ENCODE peak calls at places on chromosomes 7 and 10, in eight cellular contexts. One of them, this sample, is unnamed.

GRCh38 chr7:137873524-137873923 is 26.8 kb upstream of the DGKI start:
- DNase-seq in CD8-positive, alpha-beta T cell: no peak
- DNase-seq in ascending aorta: no peak
- DNase-seq in A549: no peak
- DNase-seq in fibroblast of lung: no peak
- DNase-seq in PC-9: no peak
- DNase-seq in esophagus squamous epithelium: no peak
- DNase-seq in psoas muscle: no peak
- DNase-seq in this sample: no peak

GRCh38 chr7:157784114-157784835 is 447.5 kb downstream of the DNAJB6 start:
- DNase-seq in A549: no peak
- DNase-seq in PC-9: no peak
- DNase-seq in ascending aorta: no peak
- DNase-seq in fibroblast of lung: no peak
- DNase-seq in psoas muscle: no peak
- DNase-seq in esophagus squamous epithelium: no peak
- DNase-seq in CD8-positive, alpha-beta T cell: no peak
- DNase-seq in this sample: peak

GRCh38 chr10:110502851-110503301 is 5.2 kb downstream of the DUSP5 start:
- DNase-seq in psoas muscle: no peak
- DNase-seq in PC-9: no peak
- DNase-seq in A549: peak
- DNase-seq in CD8-positive, alpha-beta T cell: no peak
- DNase-seq in ascending aorta: no peak
- DNase-seq in esophagus squamous epithelium: no peak
- DNase-seq in fibroblast of lung: peak
- DNase-seq in this sample: no peak

GRCh38 chr10:35795131-35795819 is 153.2 kb upstream of the FZD8 start:
- DNase-seq in fibroblast of lung: no peak
- DNase-seq in psoas muscle: no peak
- DNase-seq in esophagus squamous epithelium: no peak
- DNase-seq in A549: no peak
- DNase-seq in ascending aorta: no peak
- DNase-seq in CD8-positive, alpha-beta T cell: no peak
- DNase-seq in PC-9: no peak
- DNase-seq in this sample: no peak

GRCh38 chr10:11154809-11155208 is 137.1 kb downstream of the CELF2 start:
- DNase-seq in A549: no peak
- DNase-seq in ascending aorta: no peak
- DNase-seq in esophagus squamous epithelium: no peak
- DNase-seq in fibroblast of lung: no peak
- DNase-seq in PC-9: no peak
- DNase-seq in CD8-positive, alpha-beta T cell: no peak
- DNase-seq in psoas muscle: no peak
- DNase-seq in this sample: no peak

GRCh38 chr7:49866910-49867309 is 93.5 kb downstream of the VWC2 start:
- DNase-seq in ascending aorta: no peak
- DNase-seq in esophagus squamous epithelium: no peak
- DNase-seq in CD8-positive, alpha-beta T cell: no peak
- DNase-seq in A549: no peak
- DNase-seq in PC-9: no peak
- DNase-seq in psoas muscle: no peak
- DNase-seq in fibroblast of lung: no peak
- DNase-seq in this sample: no peak

GRCh38 chr10:118332948-118333710 is 9.0 kb downstream of the FAM204A start:
- DNase-seq in psoas muscle: no peak
- DNase-seq in A549: no peak
- DNase-seq in esophagus squamous epithelium: no peak
- DNase-seq in fibroblast of lung: peak
- DNase-seq in CD8-positive, alpha-beta T cell: no peak
- DNase-seq in PC-9: no peak
- DNase-seq in ascending aorta: no peak
- DNase-seq in this sample: no peak

GRCh38 chr10:79274279-79275104 is 72.8 kb upstream of the PPIF start:
- DNase-seq in CD8-positive, alpha-beta T cell: no peak
- DNase-seq in esophagus squamous epithelium: no peak
- DNase-seq in PC-9: no peak
- DNase-seq in psoas muscle: peak
- DNase-seq in ascending aorta: peak
- DNase-seq in fibroblast of lung: peak
- DNase-seq in A549: no peak
- DNase-seq in this sample: no peak

GRCh38 chr7:30664184-30664885 is 17.9 kb downstream of the CRHR2 start:
- DNase-seq in ascending aorta: no peak
- DNase-seq in fibroblast of lung: no peak
- DNase-seq in esophagus squamous epithelium: no peak
- DNase-seq in A549: no peak
- DNase-seq in psoas muscle: no peak
- DNase-seq in PC-9: no peak
- DNase-seq in CD8-positive, alpha-beta T cell: no peak
- DNase-seq in this sample: peak

GRCh38 chr7:129784783-129785456 is 167.8 kb downstream of the UBE2H start:
- DNase-seq in ascending aorta: no peak
- DNase-seq in fibroblast of lung: no peak
- DNase-seq in esophagus squamous epithelium: no peak
- DNase-seq in A549: no peak
- DNase-seq in CD8-positive, alpha-beta T cell: no peak
- DNase-seq in psoas muscle: no peak
- DNase-seq in PC-9: no peak
- DNase-seq in this sample: no peak

GRCh38 chr7:100894860-100895700 is 608 bp downstream of the ACHE start:
- DNase-seq in CD8-positive, alpha-beta T cell: peak
- DNase-seq in ascending aorta: no peak
- DNase-seq in PC-9: peak
- DNase-seq in A549: no peak
- DNase-seq in fibroblast of lung: no peak
- DNase-seq in esophagus squamous epithelium: no peak
- DNase-seq in psoas muscle: peak
- DNase-seq in this sample: peak

GRCh38 chr7:128908750-128909385 is 1.6 kb downstream of the KCP start:
- DNase-seq in fibroblast of lung: no peak
- DNase-seq in esophagus squamous epithelium: no peak
- DNase-seq in CD8-positive, alpha-beta T cell: no peak
- DNase-seq in PC-9: no peak
- DNase-seq in A549: no peak
- DNase-seq in ascending aorta: no peak
- DNase-seq in psoas muscle: no peak
- DNase-seq in this sample: no peak

GRCh38 chr10:77428776-77429395 is 208.7 kb downstream of the KCNMA1 start:
- DNase-seq in CD8-positive, alpha-beta T cell: no peak
- DNase-seq in PC-9: no peak
- DNase-seq in ascending aorta: no peak
- DNase-seq in fibroblast of lung: peak
- DNase-seq in psoas muscle: peak
- DNase-seq in esophagus squamous epithelium: no peak
- DNase-seq in A549: peak
- DNase-seq in this sample: peak

GRCh38 chr7:30470783-30471182 is 7.8 kb downstream of the NOD1 start:
- DNase-seq in CD8-positive, alpha-beta T cell: no peak
- DNase-seq in psoas muscle: no peak
- DNase-seq in fibroblast of lung: peak
- DNase-seq in ascending aorta: no peak
- DNase-seq in esophagus squamous epithelium: no peak
- DNase-seq in A549: peak
- DNase-seq in PC-9: no peak
- DNase-seq in this sample: no peak

GRCh38 chr7:108486291-108486966 is 30.2 kb upstream of the NRCAM start:
- DNase-seq in fibroblast of lung: peak
- DNase-seq in ascending aorta: no peak
- DNase-seq in CD8-positive, alpha-beta T cell: no peak
- DNase-seq in psoas muscle: no peak
- DNase-seq in esophagus squamous epithelium: no peak
- DNase-seq in PC-9: no peak
- DNase-seq in A549: no peak
- DNase-seq in this sample: no peak

GRCh38 chr7:4842302-4843064 is 19.3 kb downstream of the PAPOLB start:
- DNase-seq in esophagus squamous epithelium: no peak
- DNase-seq in PC-9: no peak
- DNase-seq in CD8-positive, alpha-beta T cell: no peak
- DNase-seq in ascending aorta: no peak
- DNase-seq in A549: no peak
- DNase-seq in fibroblast of lung: peak
- DNase-seq in psoas muscle: no peak
- DNase-seq in this sample: peak

GRCh38 chr10:89389254-89389653 is 3.2 kb upstream of the IFIT1 start:
- DNase-seq in A549: peak
- DNase-seq in esophagus squamous epithelium: no peak
- DNase-seq in CD8-positive, alpha-beta T cell: no peak
- DNase-seq in psoas muscle: no peak
- DNase-seq in fibroblast of lung: peak
- DNase-seq in PC-9: no peak
- DNase-seq in ascending aorta: no peak
- DNase-seq in this sample: no peak
- TF ChIP-seq CTCF in A549: peak
- TF ChIP-seq CTCF in esophagus squamous epithelium: no peak
- TF ChIP-seq CTCF in CD8-positive, alpha-beta T cell: no peak
- TF ChIP-seq CTCF in psoas muscle: peak
- TF ChIP-seq CTCF in fibroblast of lung: peak
- TF ChIP-seq CTCF in PC-9: peak
- TF ChIP-seq CTCF in ascending aorta: peak
- TF ChIP-seq CTCF in this sample: no peak

DNA sequence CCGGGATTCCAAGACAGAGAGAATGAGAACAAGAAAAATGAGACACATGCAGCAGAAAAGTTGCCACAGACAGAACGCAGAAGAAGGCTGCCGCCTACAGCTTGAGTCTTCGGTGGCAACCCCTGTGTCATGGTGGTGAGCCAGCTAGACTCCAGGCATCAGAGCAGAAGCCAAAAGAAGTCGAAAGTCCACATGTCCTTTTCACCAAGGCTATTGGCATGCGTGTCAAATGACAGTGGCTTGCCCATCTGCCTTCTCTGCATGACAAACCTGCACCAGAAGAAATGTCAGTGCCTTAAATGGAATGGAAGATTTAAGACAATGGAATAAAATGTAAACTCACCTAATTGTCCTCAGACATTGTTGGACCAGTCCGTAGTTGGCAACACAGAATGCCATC is 93.9 kb upstream of the NPSR1 start:
- DNase-seq in fibroblast of lung: no peak
- DNase-seq in psoas muscle: no peak
- DNase-seq in CD8-positive, alpha-beta T cell: no peak
- DNase-seq in PC-9: no peak
- DNase-seq in A549: no peak
- DNase-seq in esophagus squamous epithelium: no peak
- DNase-seq in ascending aorta: no peak
- DNase-seq in this sample: no peak
- H3K4me3 ChIP-seq in fibroblast of lung: no peak
- H3K4me3 ChIP-seq in psoas muscle: no peak
- H3K4me3 ChIP-seq in CD8-positive, alpha-beta T cell: no peak
- H3K4me3 ChIP-seq in PC-9: no peak
- H3K4me3 ChIP-seq in A549: no peak
- H3K4me3 ChIP-seq in esophagus squamous epithelium: no peak
- H3K4me3 ChIP-seq in ascending aorta: no peak
- H3K4me3 ChIP-seq in this sample: no peak

DNA sequence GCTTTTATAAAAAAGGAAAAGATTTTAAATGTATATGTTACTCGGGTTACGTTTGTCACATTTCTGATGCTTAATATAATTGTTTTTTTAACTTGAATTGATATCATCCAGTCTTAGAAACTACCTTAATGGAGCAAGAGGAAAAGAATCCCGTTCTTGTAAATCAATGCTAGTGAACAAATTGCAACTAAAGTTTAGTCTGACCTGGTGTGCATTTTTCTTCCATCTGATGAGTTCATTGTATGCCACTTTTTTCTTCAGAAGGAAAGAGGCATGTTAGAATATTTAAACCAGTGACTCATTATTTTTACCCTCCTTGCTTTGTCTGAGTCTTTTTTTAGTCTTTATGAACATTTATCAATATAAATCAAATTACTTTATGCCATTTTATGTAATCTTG is 34.7 kb downstream of the NET1 start:
- DNase-seq in CD8-positive, alpha-beta T cell: no peak
- DNase-seq in psoas muscle: no peak
- DNase-seq in esophagus squamous epithelium: no peak
- DNase-seq in fibroblast of lung: peak
- DNase-seq in ascending aorta: no peak
- DNase-seq in PC-9: no peak
- DNase-seq in A549: no peak
- DNase-seq in this sample: no peak
- H3K27ac ChIP-seq in CD8-positive, alpha-beta T cell: peak
- H3K27ac ChIP-seq in psoas muscle: peak
- H3K27ac ChIP-seq in esophagus squamous epithelium: peak
- H3K27ac ChIP-seq in fibroblast of lung: peak
- H3K27ac ChIP-seq in ascending aorta: peak
- H3K27ac ChIP-seq in PC-9: peak
- H3K27ac ChIP-seq in A549: peak
- H3K27ac ChIP-seq in this sample: peak

GRCh38 chr10:63522129-63522687 is 1.0 kb downstream of the REEP3 start:
- DNase-seq in CD8-positive, alpha-beta T cell: no peak
- DNase-seq in ascending aorta: no peak
- DNase-seq in fibroblast of lung: peak
- DNase-seq in psoas muscle: no peak
- DNase-seq in esophagus squamous epithelium: no peak
- DNase-seq in PC-9: no peak
- DNase-seq in A549: peak
- DNase-seq in this sample: no peak

GRCh38 chr10:63523015-63523414 is 1.8 kb downstream of the REEP3 start:
- DNase-seq in CD8-positive, alpha-beta T cell: no peak
- DNase-seq in A549: no peak
- DNase-seq in esophagus squamous epithelium: no peak
- DNase-seq in psoas muscle: no peak
- DNase-seq in fibroblast of lung: no peak
- DNase-seq in PC-9: no peak
- DNase-seq in ascending aorta: no peak
- DNase-seq in this sample: no peak

GRCh38 chr10:63520463-63521388 is 475 bp upstream of the REEP3 start:
- DNase-seq in PC-9: peak
- DNase-seq in psoas muscle: peak
- DNase-seq in fibroblast of lung: no peak
- DNase-seq in esophagus squamous epithelium: no peak
- DNase-seq in ascending aorta: no peak
- DNase-seq in A549: peak
- DNase-seq in CD8-positive, alpha-beta T cell: peak
- DNase-seq in this sample: peak

GRCh38 chr10:63518690-63519288 is 2.4 kb upstream of the REEP3 start:
- DNase-seq in psoas muscle: no peak
- DNase-seq in esophagus squamous epithelium: no peak
- DNase-seq in fibroblast of lung: no peak
- DNase-seq in PC-9: no peak
- DNase-seq in A549: no peak
- DNase-seq in CD8-positive, alpha-beta T cell: no peak
- DNase-seq in ascending aorta: no peak
- DNase-seq in this sample: no peak

DNA sequence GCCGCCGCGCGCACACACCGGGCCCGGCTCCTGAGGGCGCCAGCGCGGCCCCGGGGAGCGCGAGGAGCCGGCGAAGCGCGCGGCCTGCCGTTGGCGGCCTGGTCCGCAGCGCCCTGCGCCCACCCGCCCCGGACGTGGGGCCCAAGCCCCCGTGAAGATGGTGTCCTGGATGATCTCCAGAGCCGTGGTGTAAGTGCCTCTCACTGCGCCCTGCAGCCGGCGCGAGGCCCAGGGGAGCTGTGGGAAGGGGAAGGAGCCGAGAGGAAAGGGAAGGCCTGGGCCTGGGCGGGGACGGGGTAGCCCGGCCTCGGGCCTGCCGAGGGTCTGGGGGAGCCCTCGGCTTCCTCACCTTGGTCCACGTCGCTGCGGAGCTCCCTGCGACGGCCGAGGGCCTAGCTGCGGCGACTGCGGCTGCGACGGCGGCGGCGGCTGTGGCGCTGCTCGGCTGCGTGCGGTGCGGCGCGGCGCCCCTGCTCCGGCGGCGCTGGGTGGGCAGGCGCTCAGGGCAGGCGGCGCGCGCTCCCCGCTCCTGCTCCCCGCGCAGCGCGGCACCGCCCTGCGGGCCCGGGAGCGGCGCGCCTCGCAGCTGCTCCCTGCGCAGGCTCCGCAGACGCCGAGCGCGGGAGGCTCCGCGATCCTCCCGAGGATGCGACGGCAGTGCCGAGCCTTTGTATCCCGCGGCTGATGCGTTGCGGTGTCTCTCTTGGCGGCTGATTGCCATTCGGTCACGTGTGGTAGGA is at the start of gene REEP3:
- DNase-seq in psoas muscle: peak
- DNase-seq in ascending aorta: no peak
- DNase-seq in esophagus squamous epithelium: peak
- DNase-seq in CD8-positive, alpha-beta T cell: peak
- DNase-seq in fibroblast of lung: peak
- DNase-seq in PC-9: peak
- DNase-seq in A549: peak
- DNase-seq in this sample: peak
- TF ChIP-seq CTCF in psoas muscle: no peak
- TF ChIP-seq CTCF in ascending aorta: no peak
- TF ChIP-seq CTCF in esophagus squamous epithelium: no peak
- TF ChIP-seq CTCF in CD8-positive, alpha-beta T cell: no peak
- TF ChIP-seq CTCF in fibroblast of lung: no peak
- TF ChIP-seq CTCF in PC-9: no peak
- TF ChIP-seq CTCF in A549: no peak
- TF ChIP-seq CTCF in this sample: no peak